ENCODE peak calls at places on chromosomes 11 and 22, in four cellular contexts. W, G, E and A are unnamed samples.
A peak's percentile ranks its signal among the peaks of the same experiment; 100 is the strongest.

GRCh38 chr22:26170795-26171194 is 1.5 kb downstream of the SEZ6L start:
- DNase-seq in E (peak; percentile 84), W (peak; percentile 72), G (no peak), A (peak; percentile 45)

GRCh38 chr11:32145282-32145681 is 54.4 kb downstream of the RCN1 start:
- DNase-seq in W (no peak), E (no peak), G (no peak), A (no peak)

GRCh38 chr11:81967242-81967641 is 766.4 kb downstream of the FAM181B start:
- DNase-seq in E (no peak), W (no peak), G (no peak), A (no peak)

GRCh38 chr22:16594026-16594425 is 1.4 kb upstream of the CCT8L2 start:
- DNase-seq in G (no peak), E (no peak), W (no peak), A (no peak)

GRCh38 chr22:31229402-31230140 is 17.5 kb downstream of the LIMK2 start:
- DNase-seq in W (no peak), G (no peak), E (no peak), A (no peak)

GRCh38 chr11:66559141-66559861 is 9.1 kb downstream of the CTSF start:
- DNase-seq in G (no peak), E (peak; percentile 55), W (peak; percentile 96), A (no peak)

GRCh38 chr11:48079602-48080001 is 99.2 kb downstream of the PTPRJ start:
- DNase-seq in E (no peak), W (no peak), G (no peak), A (no peak)

GRCh38 chr11:63532799-63533475 is 3.7 kb upstream of the PLAAT4 start:
- DNase-seq in G (no peak), W (no peak), E (no peak), A (no peak)

GRCh38 chr11:95505927-95506426 is 275.0 kb upstream of the SESN3 start:
- DNase-seq in E (no peak), G (no peak), W (no peak), A (no peak)

GRCh38 chr11:10807629-10808552 is 835 bp downstream of the EIF4G2 start:
- DNase-seq in W (peak; percentile 50), E (peak; percentile 31), G (peak; percentile 32), A (peak; percentile 23)

GRCh38 chr11:66882540-66882939 is 25.7 kb downstream of the LRFN4 start:
- DNase-seq in G (no peak), E (no peak), W (no peak), A (no peak)

GRCh38 chr22:23176645-23177027 is 3.7 kb upstream of the BCR start:
- DNase-seq in G (no peak), E (no peak), W (no peak), A (no peak)

GRCh38 chr22:17753401-17753989 is 20.8 kb downstream of the BID start:
- DNase-seq in W (no peak), G (no peak), E (no peak), A (no peak)

GRCh38 chr11:115741376-115741775 is 237.2 kb upstream of the CADM1 start:
- DNase-seq in E (no peak), W (no peak), G (no peak), A (no peak)

GRCh38 chr22:48940266-48940987 is 887.2 kb downstream of the BRD1 start:
- DNase-seq in W (no peak), G (no peak), E (no peak), A (no peak)

GRCh38 chr22:46064236-46064965 is 85.9 kb upstream of the PPARA start:
- DNase-seq in E (peak; percentile 7), G (no peak), W (no peak), A (no peak)

GRCh38 chr11:18669211-18669593 is 29.4 kb upstream of the TMEM86A start:
- DNase-seq in E (no peak), W (no peak), G (no peak), A (no peak)

GRCh38 chr22:26554956-26555355 is 35.0 kb downstream of the TPST2 start:
- DNase-seq in G (no peak), W (no peak), E (no peak), A (no peak)

GRCh38 chr11:114942207-114942606 is 263.9 kb downstream of the NXPE2 start:
- DNase-seq in E (no peak), W (no peak), G (no peak), A (no peak)

GRCh38 chr11:9347100-9347499 is 32.7 kb upstream of the TMEM41B start:
- DNase-seq in E (no peak), W (no peak), G (no peak), A (no peak)

GRCh38 chr11:6799402-6799801 is at the start of gene OR6A2:
- DNase-seq in E (no peak), W (no peak), G (no peak), A (no peak)

GRCh38 chr11:33539659-33540249 is 160.9 kb downstream of the C11orf91 start:
- DNase-seq in G (no peak), W (no peak), E (no peak), A (no peak)

GRCh38 chr11:120184371-120184945 is 26.4 kb upstream of the OAF start:
- DNase-seq in E (no peak), G (no peak), W (no peak), A (no peak)

GRCh38 chr22:43409800-43410199 is 2.0 kb upstream of the MPPED1 start:
- DNase-seq in W (no peak), G (no peak), E (no peak), A (no peak)

GRCh38 chr11:2653930-2654739 is 45.7 kb downstream of the KCNQ1OT1 start:
- DNase-seq in E (no peak), W (no peak), G (no peak), A (peak; percentile 6)

DNA sequence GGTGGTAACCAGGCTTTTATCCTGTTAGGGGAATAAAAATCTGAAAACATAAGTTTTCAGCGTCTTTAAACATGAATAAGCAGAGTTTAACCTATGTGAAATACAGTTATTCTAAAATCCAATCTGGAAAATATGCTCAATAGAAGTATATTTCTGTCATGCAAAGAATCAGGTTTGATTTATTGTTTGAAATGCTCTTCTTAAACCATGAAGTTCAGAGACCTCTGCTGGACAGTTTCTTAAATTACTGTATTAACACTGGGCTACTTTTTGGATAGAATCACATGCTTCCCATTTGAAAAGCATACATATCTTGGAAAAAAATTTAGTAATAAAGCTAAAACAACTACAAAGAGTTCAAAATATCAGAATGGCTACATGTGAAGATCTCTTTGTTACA is 25.4 kb downstream of the APIP start:
- DNase-seq in W (no peak), G (peak; percentile 59), E (no peak), A (no peak)
- TF ChIP-seq ELF4 in W (no peak), G (no peak), E (no peak), A (no peak)

DNA sequence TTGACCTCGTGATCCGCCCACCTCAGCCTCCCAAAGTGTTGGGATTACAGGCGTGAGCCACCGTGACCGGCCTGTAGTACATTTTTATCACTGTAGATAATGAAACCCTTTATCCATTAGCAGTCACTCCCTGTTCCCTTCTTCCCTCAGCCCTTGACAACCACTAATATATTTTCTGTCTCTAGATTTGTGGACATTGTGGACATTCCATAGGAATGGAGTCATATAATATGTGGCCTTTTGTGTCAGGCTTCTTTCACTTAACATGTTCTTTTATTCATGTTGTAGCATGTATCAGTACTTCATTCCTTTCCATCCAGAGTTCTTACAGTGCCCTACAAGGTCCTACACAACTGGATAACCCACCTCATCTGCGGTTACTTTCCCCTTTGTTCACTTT is 30.5 kb downstream of the RRM1 start:
- DNase-seq in E (no peak), G (no peak), W (no peak), A (no peak)
- TF ChIP-seq SP1 in E (no peak), G (no peak), W (no peak), A (no peak)

GRCh38 chr11:45500457-45500856 is 165.0 kb downstream of the CHST1 start:
- DNase-seq in G (no peak), W (no peak), E (no peak), A (no peak)
- TF ChIP-seq ELF4 in G (no peak), W (no peak), E (no peak), A (no peak)

DNA sequence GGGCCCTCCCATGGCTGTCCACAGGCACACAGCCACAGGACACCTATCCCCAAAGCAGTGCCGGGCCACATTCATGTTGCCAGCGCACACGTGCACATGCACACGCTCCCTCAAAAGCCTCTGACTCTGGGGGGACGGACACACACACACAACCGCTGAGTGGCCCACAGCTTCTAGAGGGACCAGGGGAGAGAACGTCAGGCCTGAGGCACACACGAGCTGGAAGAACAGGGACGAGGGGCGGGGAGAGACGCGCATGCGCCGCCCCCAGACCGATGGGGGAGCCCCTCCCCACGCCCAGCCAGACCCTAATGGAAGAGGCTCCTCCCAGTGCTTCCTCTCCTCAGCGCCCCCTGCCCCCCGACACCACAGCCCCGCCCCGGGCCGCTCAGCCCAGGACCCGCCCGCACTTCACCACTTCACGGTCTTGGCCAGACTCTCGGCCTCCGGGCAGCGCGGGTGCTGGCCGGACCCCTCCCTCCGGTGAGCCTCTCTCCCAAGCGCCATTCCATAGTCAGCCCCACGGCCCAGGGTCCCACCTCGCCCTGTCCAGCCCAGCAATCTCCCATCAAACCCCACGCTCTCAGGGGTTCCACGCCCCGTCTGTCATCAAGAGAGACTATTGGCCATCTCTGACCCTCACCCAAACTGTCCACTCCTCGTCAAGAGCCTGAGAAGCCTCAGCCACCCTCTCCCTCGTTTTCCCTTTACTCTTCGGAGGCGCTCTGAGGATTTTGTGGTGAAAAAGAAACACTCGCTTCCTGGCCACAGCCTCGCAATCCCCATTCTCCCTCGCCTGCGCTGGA is 11.7 kb downstream of the NRXN2 start:
- DNase-seq in W (peak; percentile 41), G (no peak), E (peak; percentile 83), A (no peak)
- TF ChIP-seq SP1 in W (no peak), G (no peak), E (peak; percentile 64), A (no peak)

GRCh38 chr11:36016709-36017108 is 72.8 kb downstream of the LDLRAD3 start:
- DNase-seq in G (no peak), E (no peak), W (no peak), A (no peak)

GRCh38 chr11:36014906-36015305 is 71.0 kb downstream of the LDLRAD3 start:
- DNase-seq in W (no peak), E (no peak), G (no peak), A (no peak)

GRCh38 chr11:36014499-36014898 is 70.6 kb downstream of the LDLRAD3 start:
- DNase-seq in G (no peak), W (no peak), E (no peak), A (no peak)

GRCh38 chr11:36016263-36016662 is 72.4 kb downstream of the LDLRAD3 start:
- DNase-seq in E (no peak), G (no peak), W (no peak), A (no peak)

DNA sequence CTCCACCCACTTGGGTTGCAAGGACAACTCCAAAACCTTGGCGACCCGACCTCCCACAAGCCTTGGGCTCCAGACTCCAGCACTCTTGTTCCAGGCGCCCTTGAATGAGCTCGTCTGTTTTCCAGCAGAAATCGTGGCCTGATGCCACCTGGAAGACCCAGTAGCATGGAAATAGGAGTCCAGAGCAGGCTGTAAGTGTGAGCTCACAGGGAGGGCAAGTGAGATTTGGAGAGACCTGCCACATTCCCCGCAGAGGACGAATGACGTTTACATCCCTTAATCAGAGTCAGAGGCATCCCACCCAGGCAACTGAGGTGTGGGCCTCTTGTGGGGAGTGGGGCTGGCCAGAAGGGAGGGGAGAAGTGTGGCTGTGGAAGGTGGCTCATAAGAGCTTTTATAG is 71.9 kb downstream of the LDLRAD3 start:
- DNase-seq in G (no peak), E (no peak), W (no peak), A (no peak)
- TF ChIP-seq ELF4 in G (no peak), E (no peak), W (no peak), A (no peak)

DNA sequence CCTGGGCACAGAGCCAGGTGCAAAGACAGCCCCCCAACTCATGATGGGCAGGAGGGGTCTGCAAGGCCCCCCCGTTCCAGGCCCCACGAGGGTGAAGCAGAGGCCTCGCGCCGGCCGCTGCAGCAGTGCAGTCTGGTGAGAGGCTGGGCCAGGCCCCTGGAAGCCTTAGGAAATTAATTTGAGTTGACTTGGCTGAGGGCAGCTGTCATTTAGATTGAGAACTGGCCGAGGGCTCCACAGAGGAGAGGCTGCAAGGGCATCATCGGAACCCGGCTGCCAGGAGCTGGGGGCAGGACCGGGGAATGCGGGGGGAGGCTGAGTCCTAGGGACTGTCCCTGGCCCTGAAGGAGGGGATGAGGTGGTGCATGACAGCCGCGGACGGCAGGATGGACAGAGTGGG is 39.9 kb downstream of the MN1 start:
- DNase-seq in W (no peak), G (no peak), E (no peak), A (no peak)
- TF ChIP-seq SP1 in W (no peak), G (no peak), E (no peak), A (no peak)